ENCODE peak calls at places on chromosomes 7 and 10, in seven cellular contexts. Z is AG04450, N is brain microvascular endothelial cell, C is cardiac muscle cell, T is left ventricle myocardium inferior, A is AG09309, K is fibroblast of the aortic adventitia. Y is an unnamed sample.
A peak's percentile ranks its signal among the peaks of the same experiment; 100 is the strongest.

GRCh38 chr7:155792999-155793560 is 19.2 kb downstream of the SHH start:
- DNase-seq in Z (no peak), N (no peak), C (no peak), T (no peak), A (no peak), K (no peak), Y (no peak)

GRCh38 chr10:88392222-88392621 is 190.9 kb downstream of the RNLS start:
- DNase-seq in Z (no peak), N (no peak), C (no peak), T (no peak), A (no peak), K (no peak), Y (no peak)

GRCh38 chr10:21727452-21728168 is 193.6 kb downstream of the MLLT10 start:
- DNase-seq in Z (no peak), N (peak; percentile 40), C (no peak), T (no peak), A (no peak), K (no peak), Y (no peak)

GRCh38 chr7:27188666-27189559 is 3.9 kb upstream of the HOXA11 start:
- DNase-seq in Z (no peak), N (no peak), C (no peak), T (no peak), A (no peak), K (peak; percentile 28), Y (peak; percentile 82)

GRCh38 chr10:103960103-103960502 is 6.8 kb upstream of the SLK start:
- DNase-seq in Z (no peak), N (no peak), C (no peak), T (no peak), A (no peak), K (peak; percentile 30), Y (no peak)

GRCh38 chr7:126022452-126022851 is 1092.8 kb upstream of the POT1 start:
- DNase-seq in Z (no peak), N (no peak), C (no peak), T (no peak), A (no peak), K (no peak), Y (no peak)

GRCh38 chr7:140688341-140688740 is 8.2 kb upstream of the NDUFB2 start:
- DNase-seq in Z (no peak), N (no peak), C (no peak), T (no peak), A (no peak), K (no peak), Y (no peak)

GRCh38 chr10:87734987-87735827 is 75.5 kb downstream of the PAPSS2 start:
- DNase-seq in Z (peak; percentile 3), N (peak; percentile 48), C (peak; percentile 59), T (no peak), A (peak; percentile 16), K (peak; percentile 72), Y (peak; percentile 24)

GRCh38 chr7:103687981-103688380 is 242.0 kb upstream of the SLC26A5 start:
- DNase-seq in Z (no peak), N (no peak), C (no peak), T (no peak), A (no peak), K (no peak), Y (no peak)

GRCh38 chr10:101467286-101467770 is 113.4 kb downstream of the BTRC start:
- DNase-seq in Z (peak; percentile 34), N (peak; percentile 52), C (peak; percentile 79), T (no peak), A (peak; percentile 57), K (peak; percentile 80), Y (peak; percentile 85)

GRCh38 chr10:9596368-9596920 is 1421.2 kb upstream of the CELF2 start:
- DNase-seq in Z (no peak), N (no peak), C (no peak), T (no peak), A (no peak), K (no peak), Y (peak; percentile 89)

GRCh38 chr10:100372415-100373297 is 25.6 kb downstream of the SCD start:
- DNase-seq in Z (no peak), N (no peak), C (no peak), T (no peak), A (no peak), K (no peak), Y (no peak)

GRCh38 chr7:44665531-44666213 is 59.2 kb downstream of the OGDH start:
- DNase-seq in Z (peak; percentile 27), N (peak; percentile 82), C (no peak), T (no peak), A (peak; percentile 56), K (peak; percentile 91), Y (peak; percentile 32)

GRCh38 chr10:30662809-30663208 is 33.3 kb upstream of the LYZL2 start:
- DNase-seq in Z (no peak), N (no peak), C (no peak), T (no peak), A (no peak), K (no peak), Y (no peak)

GRCh38 chr7:137996386-137996851 is 5.5 kb downstream of the CREB3L2 start:
- DNase-seq in Z (no peak), N (peak; percentile 87), C (no peak), T (peak; percentile 68), A (no peak), K (peak; percentile 73), Y (peak; percentile 76)

GRCh38 chr7:28955723-28956607 is 2.2 kb downstream of the TRIL start:
- DNase-seq in Z (no peak), N (no peak), C (peak; percentile 86), T (peak; percentile 81), A (no peak), K (peak; percentile 22), Y (peak; percentile 54)

GRCh38 chr7:27775772-27776171 is 35.8 kb downstream of the TAX1BP1 start:
- DNase-seq in Z (no peak), N (no peak), C (no peak), T (no peak), A (no peak), K (no peak), Y (no peak)

GRCh38 chr10:27383595-27384542 is 120.2 kb upstream of the RAB18 start:
- DNase-seq in Z (no peak), N (no peak), C (no peak), T (no peak), A (no peak), K (no peak), Y (no peak)

GRCh38 chr10:90983940-90984549 is 63.2 kb upstream of the ANKRD1 start:
- DNase-seq in Z (no peak), N (no peak), C (no peak), T (no peak), A (no peak), K (no peak), Y (no peak)

GRCh38 chr7:44289341-44290249 is 35.8 kb downstream of the CAMK2B start:
- DNase-seq in Z (no peak), N (no peak), C (no peak), T (peak; percentile 30), A (no peak), K (no peak), Y (no peak)

GRCh38 chr10:29862926-29863614 is 196.3 kb downstream of the JCAD start:
- DNase-seq in Z (no peak), N (peak; percentile 52), C (no peak), T (no peak), A (peak; percentile 42), K (peak; percentile 93), Y (peak; percentile 88)

GRCh38 chr7:103809229-103809994 is 180.0 kb downstream of the RELN start:
- DNase-seq in Z (no peak), N (no peak), C (no peak), T (no peak), A (no peak), K (no peak), Y (no peak)

GRCh38 chr10:59337254-59337653 is 25.1 kb downstream of the FAM13C start:
- DNase-seq in Z (peak; percentile 26), N (peak; percentile 31), C (peak; percentile 89), T (no peak), A (peak; percentile 4), K (peak; percentile 83), Y (peak; percentile 11)

GRCh38 chr7:157302314-157302711 is 34.5 kb upstream of the DNAJB6 start:
- DNase-seq in Z (no peak), N (no peak), C (no peak), T (peak; percentile 55), A (no peak), K (no peak), Y (peak; percentile 73)

GRCh38 chr10:11586170-11586569 is 25.3 kb downstream of the USP6NL start:
- DNase-seq in Z (no peak), N (no peak), C (no peak), T (no peak), A (no peak), K (peak; percentile 9), Y (no peak)

GRCh38 chr7:74718336-74718735 is 55.5 kb upstream of the NCF1 start:
- DNase-seq in Z (no peak), N (no peak), C (no peak), T (no peak), A (no peak), K (no peak), Y (peak; percentile 6)

DNA sequence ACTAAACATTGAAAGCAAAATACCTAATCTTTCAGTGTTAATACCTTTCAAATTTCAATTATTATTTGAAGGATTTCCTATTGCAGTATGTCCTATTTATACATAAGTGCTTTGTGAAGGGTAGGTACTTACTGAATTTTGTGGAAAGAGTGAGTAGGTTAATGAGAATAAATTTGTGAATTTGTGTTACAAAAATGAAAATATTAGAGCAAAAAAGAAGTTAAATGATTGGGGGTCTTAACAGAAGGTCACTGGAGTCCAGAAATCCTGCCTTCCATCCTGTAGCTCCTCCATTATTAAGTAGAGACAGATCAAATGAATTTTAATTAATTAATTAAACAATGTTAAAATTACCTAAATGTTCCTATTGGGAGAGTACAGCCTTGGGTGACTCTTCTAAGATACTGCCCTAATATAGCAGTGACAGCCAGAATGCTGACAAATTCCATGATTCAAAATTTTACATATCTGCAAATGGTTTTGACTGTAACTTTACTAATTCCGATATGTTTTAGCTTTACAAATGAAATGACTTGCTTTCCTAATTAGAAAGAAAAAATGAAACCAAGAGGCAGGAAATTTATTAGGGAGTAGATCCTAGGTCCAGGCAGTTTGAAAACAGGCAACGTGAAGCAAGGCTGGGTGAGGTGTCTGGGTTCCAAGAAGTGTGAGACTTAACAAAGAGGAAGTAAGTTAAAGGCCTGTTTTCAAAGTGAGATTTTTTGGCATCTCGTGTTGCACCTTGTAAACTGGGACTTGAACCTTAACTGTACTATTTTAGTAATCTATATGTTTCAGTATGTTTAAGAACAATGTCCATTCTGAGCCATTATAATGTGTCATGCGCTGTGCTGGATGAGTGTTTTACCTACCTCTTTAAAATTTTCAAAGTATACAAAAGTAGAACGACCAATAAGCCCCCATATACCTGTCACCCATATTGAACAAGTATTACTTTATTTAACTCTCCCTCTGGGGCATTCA is 1.5 kb downstream of the PIK3CG start:
- DNase-seq in Z (no peak), N (no peak), C (no peak), T (no peak), A (no peak), K (no peak), Y (no peak)
- H3K4me3 ChIP-seq in Z (no peak overlapping the region), N (no peak overlapping the region), C (no peak overlapping the region), T (peak overlapping the region; percentile 57), A (no peak overlapping the region), K (no peak overlapping the region), Y (no peak overlapping the region)

GRCh38 chr10:17910144-17910789 is 41.5 kb upstream of the SLC39A12 start:
- DNase-seq in Z (peak; percentile 16), N (peak; percentile 47), C (peak; percentile 73), T (no peak), A (peak; percentile 21), K (peak; percentile 79), Y (peak; percentile 39)
- TF ChIP-seq CTCF in Z (peak; percentile 65), N (peak; percentile 77), C (peak; percentile 66), T (peak; percentile 62), A (peak; percentile 69), K (peak; percentile 67), Y (peak; percentile 58)

GRCh38 chr7:97001656-97002554 is 3.4 kb upstream of the DLX6 start:
- DNase-seq in Z (no peak), N (no peak), C (no peak), T (no peak), A (no peak), K (no peak), Y (no peak)
- H3K4me3 ChIP-seq in Z (no peak overlapping the region), N (no peak overlapping the region), C (no peak overlapping the region), T (no peak overlapping the region), A (no peak overlapping the region), K (no peak overlapping the region), Y (no peak overlapping the region)

GRCh38 chr7:107661865-107662379 is 1.3 kb downstream of the SLC26A4 start:
- DNase-seq in Z (no peak), N (no peak), C (no peak), T (no peak), A (no peak), K (no peak), Y (no peak)
- TF ChIP-seq CTCF in Z (no peak), N (no peak), C (no peak), T (no peak), A (peak; percentile 27), K (no peak), Y (peak; percentile 0)

Y was measured in foreskin fibroblast.